ENCODE peak calls at places on chromosome 15, in four cellular contexts. D, L, K and C are unnamed samples.

GRCh38 chr15:83604549-83604948 is 49.4 kb upstream of the ADAMTSL3 start:
- DNase-seq in L (no peak), K (no peak), D (no peak), C (no peak)

GRCh38 chr15:53564647-53565046 is 194.8 kb downstream of the WDR72 start:
- DNase-seq in K (no peak), L (no peak), D (no peak), C (no peak)

GRCh38 chr15:82571722-82572222 is 31.5 kb upstream of the RPS17 start:
- DNase-seq in D (no peak), K (peak; percentile 77), L (peak; percentile 66), C (peak; percentile 80)

GRCh38 chr15:96703087-96703486 is 372.6 kb downstream of the NR2F2 start:
- DNase-seq in D (no peak), L (no peak), K (no peak), C (no peak)

GRCh38 chr15:78432664-78433063 is 5.4 kb upstream of the IREB2 start:
- DNase-seq in K (no peak), L (no peak), D (no peak), C (no peak)

GRCh38 chr15:78208887-78209645 is 25.3 kb downstream of the ACSBG1 start:
- DNase-seq in K (no peak), L (no peak), D (no peak), C (peak; percentile 77)

GRCh38 chr15:101022306-101022705 is 103.1 kb downstream of the LRRK1 start:
- DNase-seq in D (no peak), L (no peak), K (peak; percentile 14), C (peak; percentile 65)

GRCh38 chr15:57610130-57610529 is 18.4 kb downstream of the MYZAP start:
- DNase-seq in D (no peak), L (peak; percentile 91), K (peak; percentile 91), C (no peak)

GRCh38 chr15:33148129-33148850 is 46.2 kb downstream of the FMN1 start:
- DNase-seq in L (no peak), D (no peak), K (no peak), C (no peak)

GRCh38 chr15:31145271-31145911 is 43.9 kb upstream of the TRPM1 start:
- DNase-seq in K (no peak), L (no peak), D (no peak), C (no peak)

DNA sequence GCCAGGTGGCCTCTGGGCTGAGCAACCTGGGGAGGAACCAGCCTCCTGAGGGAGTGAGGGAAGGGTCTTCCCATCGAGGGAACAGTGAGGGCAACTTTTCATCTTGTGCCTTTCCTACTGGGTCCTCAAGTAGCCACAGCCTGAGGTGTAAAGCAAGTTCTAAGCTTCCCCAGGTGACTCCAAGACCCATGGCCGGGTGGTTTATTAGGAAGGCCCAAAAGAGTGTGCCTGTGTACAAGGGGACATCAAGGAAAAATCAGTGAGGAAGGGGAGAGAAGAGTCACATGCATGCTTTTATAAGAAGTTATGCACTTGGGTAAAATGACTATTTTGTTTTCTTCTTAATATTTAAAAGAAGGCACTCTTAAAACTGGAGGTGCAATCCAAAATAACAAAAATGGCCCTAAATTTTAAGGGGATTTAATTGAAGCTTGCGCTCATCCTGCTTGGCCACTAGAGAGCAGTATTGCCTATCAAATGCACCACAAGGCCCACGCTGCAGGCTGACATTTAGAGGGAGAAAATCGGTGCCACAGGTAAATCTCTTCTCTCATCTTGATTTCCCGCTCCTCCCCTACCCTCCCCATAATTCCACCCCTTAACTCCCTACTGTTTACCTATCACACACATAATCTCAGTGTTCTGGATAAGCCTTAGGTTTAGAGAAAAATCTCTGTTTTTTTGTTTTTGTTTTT is 6.7 kb downstream of the NANOGP8 start:
- DNase-seq in K (peak; percentile 48), L (no peak), D (no peak), C (no peak)
- H3K4me3 ChIP-seq in K (no peak overlapping the region), L (no peak overlapping the region), D (no peak overlapping the region), C (no peak overlapping the region)

DNA sequence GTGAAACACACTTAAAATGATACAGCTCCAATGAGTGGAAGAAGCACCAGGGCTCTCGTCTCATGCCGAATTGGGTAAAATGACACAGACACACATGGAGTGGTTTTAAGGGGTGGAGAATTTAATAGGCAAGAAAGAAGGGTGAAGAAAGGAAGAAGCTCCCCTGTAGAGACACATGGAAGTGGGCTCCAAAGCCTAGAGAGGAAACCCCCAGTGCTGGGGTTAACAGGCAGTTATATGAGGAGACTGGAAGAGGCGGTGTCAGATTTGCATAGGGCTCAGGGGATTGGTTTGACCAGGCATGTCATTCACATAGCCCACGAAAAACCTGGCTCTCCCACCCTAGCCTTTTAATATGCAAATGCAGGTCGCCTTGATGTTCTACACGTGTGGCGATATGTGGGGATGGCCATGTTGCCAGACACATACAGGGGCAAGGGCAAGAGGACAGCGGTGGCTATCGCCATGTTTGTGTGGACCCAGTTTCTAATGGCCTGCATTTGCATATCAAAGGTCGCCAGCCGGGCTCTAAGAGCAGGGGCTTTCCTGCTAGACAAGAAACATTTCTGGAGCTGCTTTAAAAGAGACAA is 1.9 kb upstream of the DPH6 start:
- DNase-seq in K (no peak), D (no peak), L (no peak), C (no peak)
- TF ChIP-seq POLR2A in K (no peak), D (no peak), L (no peak), C (no peak)

GRCh38 chr15:73770049-73770448 is 16.9 kb upstream of the INSYN1 start:
- DNase-seq in D (no peak), K (no peak), L (no peak), C (no peak)
- TF ChIP-seq CTCF in D (no peak), K (no peak), L (no peak), C (no peak)

GRCh38 chr15:43799209-43799944 is 643 bp downstream of the SERINC4 start:
- DNase-seq in K (no peak), L (no peak), D (no peak), C (no peak)
- H3K4me3 ChIP-seq in K (no peak overlapping the region), L (peak overlapping the region; percentile 87), D (no peak overlapping the region), C (no peak overlapping the region)

GRCh38 chr15:90957105-90957790 is 2.6 kb downstream of the RCCD1 start:
- DNase-seq in K (no peak), D (peak; percentile 34), L (no peak), C (no peak)
- TF ChIP-seq POLR2A in K (no peak), D (no peak), L (no peak), C (no peak)

GRCh38 chr15:89695198-89695597 is 4.6 kb downstream of the WDR93 start:
- DNase-seq in K (no peak), D (no peak), L (no peak), C (no peak)
- TF ChIP-seq CTCF in K (no peak), D (no peak), L (no peak), C (no peak)

DNA sequence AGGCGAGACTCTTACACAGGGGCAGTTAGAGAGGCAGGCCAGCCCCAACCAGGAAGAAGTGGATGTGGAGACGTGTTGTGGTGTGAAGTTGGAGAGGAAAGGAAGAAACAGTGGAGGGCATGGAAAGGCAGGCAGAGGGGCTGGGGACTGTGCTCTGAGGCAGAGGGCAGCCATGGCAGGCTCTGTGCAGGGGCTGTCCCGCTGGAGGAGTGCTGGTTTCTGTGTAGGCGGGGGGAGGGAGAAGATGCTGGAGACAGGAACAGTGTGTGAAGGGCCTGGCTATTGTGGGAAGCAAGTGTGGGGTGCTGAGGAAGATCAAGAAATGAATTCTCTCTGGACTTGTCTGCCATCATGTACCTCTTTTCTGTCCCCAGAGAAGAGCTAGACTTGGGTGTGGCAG is 21.0 kb downstream of the SNAPC5 start:
- DNase-seq in K (no peak), D (no peak), L (no peak), C (no peak)
- H3K4me3 ChIP-seq in K (no peak overlapping the region), D (no peak overlapping the region), L (no peak overlapping the region), C (no peak overlapping the region)

DNA sequence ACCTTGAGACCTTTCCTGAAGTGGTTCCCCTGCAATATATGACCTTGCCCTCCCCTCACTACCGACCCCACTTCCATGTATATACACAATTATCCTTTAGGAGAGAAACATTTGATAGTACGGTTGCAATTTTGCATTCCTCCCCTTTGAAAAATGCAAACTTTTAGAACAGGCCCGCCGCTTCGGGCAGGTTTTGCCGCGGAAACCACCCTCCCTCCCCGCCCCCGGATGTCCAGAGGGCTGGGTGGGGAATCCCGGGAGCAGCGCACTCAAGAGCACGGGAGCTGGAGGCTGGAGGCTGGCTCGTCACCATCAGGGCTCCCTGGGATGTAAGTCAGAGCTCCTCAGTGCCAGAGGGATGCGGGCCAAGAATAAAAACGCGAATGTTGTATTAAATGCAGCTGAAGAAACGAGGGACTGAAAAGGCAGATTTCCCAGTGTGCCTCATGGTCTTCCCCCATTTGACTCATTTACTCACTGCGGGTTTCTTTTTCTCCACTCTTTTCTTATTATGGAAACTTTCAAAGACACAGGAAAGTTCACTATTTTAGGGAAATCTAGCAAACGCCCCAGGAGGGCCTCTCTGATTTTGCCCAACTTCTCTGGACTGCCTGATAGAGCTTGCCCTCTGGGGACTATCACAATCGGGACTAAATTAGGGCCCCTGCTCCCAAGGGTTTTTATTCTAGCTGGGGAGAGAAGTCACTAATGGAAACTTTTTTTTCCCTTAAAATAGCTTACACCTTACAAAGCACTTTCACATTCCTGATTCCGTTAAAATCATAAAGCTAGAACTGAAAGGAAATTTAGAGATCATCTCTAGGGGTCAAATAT is 2.9 kb upstream of the USP3 start:
- DNase-seq in D (peak; percentile 88), K (peak; percentile 92), L (peak; percentile 90), C (peak; percentile 92)
- TF ChIP-seq POLR2A in D (no peak), K (peak; percentile 21), L (no peak), C (no peak)

DNA sequence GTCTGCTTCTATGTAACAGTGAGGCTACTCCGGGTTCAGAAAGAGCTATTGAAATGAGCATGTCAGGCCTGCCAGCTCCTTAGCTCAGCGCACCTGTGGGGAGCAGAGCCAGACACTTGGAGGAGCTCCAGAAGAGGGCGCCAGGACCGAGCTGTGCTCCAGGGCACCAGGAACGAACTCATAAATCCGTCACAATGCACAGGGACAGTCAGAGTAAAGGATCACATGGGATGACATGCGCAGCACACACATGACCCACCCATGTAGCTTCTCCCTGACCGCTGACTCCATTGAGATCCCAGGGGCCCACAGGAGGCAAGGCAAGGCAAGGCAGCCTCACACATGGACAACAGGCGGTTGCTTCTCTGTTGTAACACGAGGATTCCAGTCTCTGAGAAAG is 26.0 kb upstream of the GNB5 start:
- DNase-seq in D (no peak), L (no peak), K (no peak), C (no peak)
- TF ChIP-seq CTCF in D (no peak), L (no peak), K (no peak), C (no peak)

GRCh38 chr15:38260077-38260476 is 7.4 kb downstream of the SPRED1 start:
- DNase-seq in L (no peak), K (no peak), D (no peak), C (no peak)
- H3K4me3 ChIP-seq in L (no peak overlapping the region), K (no peak overlapping the region), D (no peak overlapping the region), C (no peak overlapping the region)